ENCODE peak calls at places on chromosomes 6 and 20, in four cellular contexts. Z is adipocyte, Q is KG1, M is left cardiac atrium. W is an unnamed sample.

GRCh38 chr20:6108330-6108729 is 14.5 kb downstream of the FERMT1 start:
- DNase-seq in Q (no peak), Z (no peak), M (no peak), W (no peak)

GRCh38 chr6:137810554-137811120 is 56.4 kb upstream of the TNFAIP3 start:
- DNase-seq in Z (no peak), M (no peak), Q (no peak), W (peak)

GRCh38 chr20:10487354-10488115 is 52.4 kb downstream of the SLX4IP start:
- DNase-seq in Q (no peak), M (no peak), Z (peak), W (peak)

GRCh38 chr6:154996841-154997311 is 1.8 kb downstream of the TIAM2 start:
- DNase-seq in M (no peak), Z (no peak), Q (no peak), W (no peak)

GRCh38 chr20:11780765-11781369 is 136.8 kb upstream of the BTBD3 start:
- DNase-seq in Q (no peak), M (no peak), Z (no peak), W (no peak)

GRCh38 chr6:21914121-21914973 is 320.8 kb downstream of the SOX4 start:
- DNase-seq in M (peak), Q (no peak), Z (no peak), W (no peak)

GRCh38 chr6:32973144-32973854 is 4.9 kb downstream of the BRD2 start:
- DNase-seq in Z (peak), M (peak), Q (no peak), W (no peak)

GRCh38 chr6:35490821-35491557 is 5.9 kb downstream of the TEAD3 start:
- DNase-seq in Z (no peak), M (no peak), Q (no peak), W (no peak)

GRCh38 chr20:36728986-36729385 is 16.9 kb downstream of the NDRG3 start:
- DNase-seq in M (no peak), Z (no peak), Q (no peak), W (no peak)

GRCh38 chr20:17525650-17526049 is 5.5 kb downstream of the BFSP1 start:
- DNase-seq in Q (no peak), M (no peak), Z (no peak), W (no peak)

GRCh38 chr20:42530855-42531674 is 658.6 kb downstream of the PTPRT start:
- DNase-seq in M (no peak), Z (peak), Q (no peak), W (peak)

GRCh38 chr6:63272397-63272796 is 47.4 kb downstream of the LGSN start:
- DNase-seq in Q (peak), M (no peak), Z (peak), W (peak)

GRCh38 chr6:163099621-163100171 is 314.8 kb upstream of the QKI start:
- DNase-seq in Q (no peak), M (no peak), Z (no peak), W (no peak)

GRCh38 chr20:8200220-8200619 is 68.2 kb downstream of the PLCB1 start:
- DNase-seq in Z (no peak), M (no peak), Q (no peak), W (no peak)